ENCODE peak calls at places on chromosomes 5 and 9, in six cellular contexts. B, M, E, W, L and D are unnamed samples. For H3K9me3, the result is how much of the 10 kb centered on the place peaks cover.

GRCh38 chr9:21906878-21907277 is 87.3 kb downstream of the CDKN2A start:
- DNase-seq in B (no peak), M (peak), E (no peak), W (no peak), L (no peak), D (no peak)

GRCh38 chr5:10577371-10578291 is 13.8 kb downstream of the ANKRD33B start:
- DNase-seq in B (peak), M (no peak), E (no peak), W (no peak), L (peak), D (no peak)

GRCh38 chr9:109246533-109246932 is 74.3 kb downstream of the EPB41L4B start:
- DNase-seq in B (no peak), M (no peak), E (no peak), W (no peak), L (no peak), D (no peak)

GRCh38 chr9:84511651-84512050 is 157.9 kb upstream of the NTRK2 start:
- DNase-seq in B (no peak), M (no peak), E (no peak), W (no peak), L (no peak), D (no peak)

GRCh38 chr9:98410185-98410697 is 154.8 kb upstream of the TBC1D2 start:
- DNase-seq in B (peak), M (peak), E (no peak), W (no peak), L (peak), D (no peak)

GRCh38 chr9:17761984-17762676 is 183.3 kb downstream of the SH3GL2 start:
- DNase-seq in B (no peak), M (no peak), E (no peak), W (no peak), L (no peak), D (no peak)

GRCh38 chr5:174120436-174120835 is 74.9 kb downstream of the NSG2 start:
- DNase-seq in B (no peak), M (no peak), E (no peak), W (no peak), L (no peak), D (no peak)

GRCh38 chr9:134233022-134233421 is 68.7 kb upstream of the RNU6ATAC start:
- DNase-seq in B (no peak), M (no peak), E (no peak), W (no peak), L (no peak), D (no peak)

GRCh38 chr5:95863383-95863757 is 40.8 kb upstream of the GLRX start:
- DNase-seq in B (peak), M (no peak), E (no peak), W (no peak), L (no peak), D (no peak)

DNA sequence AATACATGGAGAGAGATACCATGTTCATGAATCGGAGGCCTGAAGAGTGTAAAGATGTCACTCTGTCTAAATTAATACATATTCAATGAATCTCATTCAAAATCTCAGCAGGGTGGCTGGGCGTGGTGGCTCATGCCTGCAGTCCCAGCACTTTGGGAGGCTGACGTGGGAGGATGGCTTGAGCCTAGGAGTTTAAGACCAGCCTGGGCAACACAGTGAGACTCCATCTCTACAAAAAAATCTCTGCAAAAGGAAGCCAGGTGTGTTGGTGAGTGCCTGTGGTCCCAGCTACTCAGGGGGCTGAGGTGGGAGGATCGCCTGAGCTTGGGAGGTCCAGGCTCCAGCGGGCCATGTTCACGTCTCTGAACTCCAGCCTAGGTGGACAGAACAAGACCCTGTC is 49.7 kb downstream of the COL23A1 start:
- DNase-seq in B (no peak), M (no peak), E (no peak), W (no peak), L (no peak), D (no peak)
- H3K9me3 ChIP-seq in B (under half), M (under half), E (under half), W (under half), L (under half), D (under half)

DNA sequence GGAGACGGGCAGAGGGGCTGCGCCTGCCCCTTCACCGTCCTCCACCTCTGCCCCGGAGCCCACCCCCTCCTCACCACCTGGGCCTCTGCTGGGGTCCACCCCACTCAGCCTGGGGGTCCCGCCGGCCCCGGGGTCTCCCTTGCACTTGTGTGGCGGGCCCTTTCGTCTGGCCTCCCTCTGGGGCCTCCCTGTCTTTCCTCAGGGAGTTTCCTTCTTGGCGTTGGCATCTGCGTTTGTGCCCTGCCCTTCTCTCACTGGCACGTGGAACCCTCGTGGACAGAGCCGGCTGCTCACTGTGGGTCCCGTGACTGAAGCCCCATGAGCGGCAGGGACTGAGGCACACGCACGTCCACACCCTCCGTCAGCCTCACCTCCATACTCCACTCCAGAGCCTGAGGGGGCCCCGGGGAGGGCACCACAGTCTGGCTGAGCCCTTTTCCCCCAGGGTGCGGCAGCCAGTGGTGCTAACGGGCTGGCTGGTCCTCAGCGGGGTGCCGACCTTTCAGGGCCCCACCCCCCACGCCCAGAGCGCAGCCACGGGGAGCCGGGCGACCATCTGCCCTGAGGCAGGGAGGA is 52.9 kb upstream of the NRARP start:
- DNase-seq in B (no peak), M (no peak), E (no peak), W (no peak), L (no peak), D (no peak)
- H3K9me3 ChIP-seq in B (under half), M (under half), E (under half), W (under half), L (under half), D (under half)

DNA sequence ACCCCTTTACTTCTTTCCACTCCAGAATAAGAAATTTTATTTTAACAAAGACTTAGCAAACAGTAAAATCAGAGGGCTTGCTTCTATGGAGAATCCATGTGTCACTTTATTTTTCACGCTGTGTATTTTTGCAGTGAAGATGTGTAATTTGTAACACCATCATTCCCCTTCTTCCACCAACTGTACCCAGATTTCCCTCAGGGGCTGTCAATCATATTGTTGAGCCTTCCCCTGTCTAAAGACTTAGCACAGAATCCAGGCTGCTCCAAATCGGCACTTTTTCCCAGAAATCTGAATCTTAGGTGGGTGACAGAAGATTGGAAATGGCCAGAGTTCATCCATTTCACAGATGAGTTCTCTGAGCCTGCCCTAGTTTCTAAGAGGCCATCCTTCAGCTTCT is 115.9 kb downstream of the GNAQ start:
- DNase-seq in B (no peak), M (no peak), E (no peak), W (no peak), L (no peak), D (no peak)
- H3K9me3 ChIP-seq in B (under half), M (under half), E (under half), W (under half), L (under half), D (under half)

GRCh38 chr5:165858118-165858517 is 2352.7 kb downstream of the MAT2B start:
- DNase-seq in B (no peak), M (no peak), E (peak), W (no peak), L (no peak), D (no peak)
- H3K9me3 ChIP-seq in B (under half), M (under half), E (under half), W (under half), L (under half), D (under half)

GRCh38 chr5:131321066-131321465 is 57.2 kb downstream of the CDC42SE2 start:
- DNase-seq in B (no peak), M (no peak), E (no peak), W (no peak), L (no peak), D (no peak)
- H3K9me3 ChIP-seq in B (under half), M (under half), E (under half), W (under half), L (under half), D (under half)

DNA sequence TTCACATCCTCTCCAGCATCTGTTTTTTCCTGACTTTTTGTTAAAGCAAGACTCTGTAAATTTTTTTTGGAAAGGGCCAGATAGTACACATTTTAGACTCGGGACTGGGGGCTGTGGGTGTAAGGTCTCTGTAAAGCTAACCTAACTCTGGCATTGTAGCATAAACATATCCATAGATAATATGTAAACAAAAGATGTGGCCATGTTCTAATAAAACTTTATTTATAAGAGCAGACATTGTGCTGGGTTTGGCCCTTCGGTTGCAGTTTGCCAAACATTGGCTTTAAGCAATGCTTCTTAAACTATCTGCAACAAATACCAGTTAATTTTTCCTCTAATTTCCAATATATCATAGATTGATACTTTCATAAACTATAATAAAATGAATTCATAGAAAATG is 605.2 kb downstream of the EBF1 start:
- DNase-seq in B (no peak), M (no peak), E (no peak), W (no peak), L (no peak), D (no peak)
- H3K9me3 ChIP-seq in B (under half), M (under half), E (under half), W (under half), L (under half), D (under half)

GRCh38 chr5:149886697-149887470 is 57.7 kb downstream of the PDE6A start:
- DNase-seq in B (no peak), M (peak), E (no peak), W (no peak), L (no peak), D (no peak)

GRCh38 chr5:149886060-149886459 is 58.5 kb downstream of the PDE6A start:
- DNase-seq in B (no peak), M (peak), E (no peak), W (no peak), L (no peak), D (no peak)

GRCh38 chr5:149887622-149888183 is 56.9 kb downstream of the PDE6A start:
- DNase-seq in B (no peak), M (peak), E (no peak), W (no peak), L (no peak), D (no peak)

GRCh38 chr5:149885512-149885911 is 59.1 kb downstream of the PDE6A start:
- DNase-seq in B (no peak), M (no peak), E (no peak), W (no peak), L (no peak), D (no peak)

GRCh38 chr5:149888280-149888679 is 56.3 kb downstream of the PDE6A start:
- DNase-seq in B (no peak), M (no peak), E (no peak), W (no peak), L (no peak), D (no peak)
- H3K9me3 ChIP-seq in B (under half), M (under half), E (under half), W (under half), L (under half), D (under half)

DNA sequence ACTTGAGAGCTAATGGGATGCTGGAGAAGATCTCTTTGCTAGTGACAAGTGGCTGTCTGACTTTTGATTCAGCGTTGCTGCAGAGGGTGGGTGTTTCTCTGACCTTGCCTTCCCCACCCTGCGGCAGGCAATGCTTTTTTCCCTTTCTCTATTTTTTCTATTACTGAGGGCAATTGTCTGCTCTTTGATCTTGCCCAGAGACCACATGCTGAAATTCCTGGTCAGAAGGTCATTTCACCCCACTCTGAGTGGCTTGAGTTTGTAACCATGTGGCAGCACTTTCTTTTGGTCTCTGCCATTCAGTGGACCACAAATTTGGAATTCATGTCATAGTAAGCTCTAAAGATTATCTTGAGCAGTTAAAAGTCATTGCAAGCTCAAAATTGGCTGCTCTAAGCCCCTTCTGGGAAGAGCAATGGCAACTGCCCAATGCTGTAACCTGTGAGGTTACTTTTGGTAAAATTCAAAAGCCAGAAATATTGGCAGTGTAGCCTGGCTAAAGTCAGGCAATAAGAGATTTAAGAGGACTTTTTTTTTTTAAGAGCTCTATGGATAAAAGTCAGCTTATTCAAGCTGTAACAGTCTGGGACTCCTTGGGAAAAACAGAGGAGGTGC is 30.4 kb upstream of the MTMR12 start:
- DNase-seq in B (no peak), M (no peak), E (no peak), W (no peak), L (no peak), D (no peak)
- H3K9me3 ChIP-seq in B (under half), M (under half), E (under half), W (under half), L (under half), D (under half)